ENCODE peak calls at places on chromosomes 2 and 18, in four cellular contexts. One of them, this sample, is unnamed.

GRCh38 chr18:11393486-11393885 is 215.9 kb upstream of the SLC35G4 start:
- DNase-seq in WTC11: no peak
- DNase-seq in K562: no peak
- DNase-seq in HepG2: no peak
- DNase-seq in this sample: no peak

GRCh38 chr2:8089596-8089995 is 592.3 kb upstream of the ID2 start:
- DNase-seq in WTC11: no peak
- DNase-seq in K562: no peak
- DNase-seq in HepG2: no peak
- DNase-seq in this sample: no peak

GRCh38 chr18:27991391-27991790 is 185.5 kb downstream of the CDH2 start:
- DNase-seq in WTC11: no peak
- DNase-seq in K562: no peak
- DNase-seq in HepG2: peak; percentile 43
- DNase-seq in this sample: no peak

GRCh38 chr2:236826727-236827126 is 257.1 kb downstream of the ACKR3 start:
- DNase-seq in WTC11: no peak
- DNase-seq in K562: no peak
- DNase-seq in HepG2: no peak
- DNase-seq in this sample: no peak

GRCh38 chr18:48777737-48778111 is 173.0 kb downstream of the SMAD7 start:
- DNase-seq in WTC11: no peak
- DNase-seq in K562: no peak
- DNase-seq in HepG2: peak; percentile 30
- DNase-seq in this sample: no peak

GRCh38 chr2:237432484-237433092 is 18.6 kb upstream of the COL6A3 start:
- DNase-seq in WTC11: no peak
- DNase-seq in K562: no peak
- DNase-seq in HepG2: no peak
- DNase-seq in this sample: no peak

GRCh38 chr2:161709428-161709827 is 85.2 kb downstream of the SLC4A10 start:
- DNase-seq in WTC11: no peak
- DNase-seq in K562: no peak
- DNase-seq in HepG2: no peak
- DNase-seq in this sample: no peak

GRCh38 chr2:240728361-240728760 is 36.7 kb downstream of the AQP12A start:
- DNase-seq in WTC11: no peak
- DNase-seq in K562: no peak
- DNase-seq in HepG2: no peak
- DNase-seq in this sample: no peak

GRCh38 chr18:11905613-11906012 is 2.5 kb downstream of the MPPE1 start:
- DNase-seq in WTC11: no peak
- DNase-seq in K562: no peak
- DNase-seq in HepG2: no peak
- DNase-seq in this sample: no peak

GRCh38 chr2:41610501-41611242 is 437.1 kb upstream of the PKDCC start:
- DNase-seq in WTC11: no peak
- DNase-seq in K562: no peak
- DNase-seq in HepG2: no peak
- DNase-seq in this sample: no peak
- TF ChIP-seq CREM in WTC11: no peak
- TF ChIP-seq CREM in K562: no peak
- TF ChIP-seq CREM in HepG2: no peak
- TF ChIP-seq CREM in this sample: no peak

DNA sequence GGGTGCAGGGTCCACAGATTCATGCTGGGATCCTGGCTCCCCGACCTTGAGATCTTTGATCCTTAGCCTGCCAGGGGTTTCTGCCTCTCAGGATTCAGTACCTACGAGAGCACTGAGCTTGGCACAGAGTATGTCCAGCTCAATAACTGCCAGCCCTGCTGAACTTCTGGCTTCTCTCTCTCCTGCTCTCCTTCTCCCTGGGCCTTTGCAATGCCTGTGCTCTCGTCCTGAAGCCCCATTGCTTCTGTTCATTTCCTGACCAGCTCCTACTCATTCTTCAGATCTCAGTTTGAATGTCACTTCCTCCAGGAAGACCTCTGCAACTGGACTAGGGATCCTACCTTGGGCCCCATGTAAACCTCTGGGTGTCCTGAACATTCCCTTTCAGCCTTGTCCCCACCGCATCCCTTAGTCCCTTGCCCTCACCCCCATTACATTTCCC is 113.8 kb upstream of the HAAO start:
- DNase-seq in WTC11: no peak
- DNase-seq in K562: no peak
- DNase-seq in HepG2: no peak
- DNase-seq in this sample: no peak
- TF ChIP-seq CREM in WTC11: no peak
- TF ChIP-seq CREM in K562: no peak
- TF ChIP-seq CREM in HepG2: no peak
- TF ChIP-seq CREM in this sample: no peak

GRCh38 chr2:202405798-202406197 is 29.7 kb downstream of the BMPR2 start:
- DNase-seq in WTC11: no peak
- DNase-seq in K562: no peak
- DNase-seq in HepG2: no peak
- DNase-seq in this sample: no peak
- TF ChIP-seq CREM in WTC11: no peak
- TF ChIP-seq CREM in K562: no peak
- TF ChIP-seq CREM in HepG2: no peak
- TF ChIP-seq CREM in this sample: no peak

DNA sequence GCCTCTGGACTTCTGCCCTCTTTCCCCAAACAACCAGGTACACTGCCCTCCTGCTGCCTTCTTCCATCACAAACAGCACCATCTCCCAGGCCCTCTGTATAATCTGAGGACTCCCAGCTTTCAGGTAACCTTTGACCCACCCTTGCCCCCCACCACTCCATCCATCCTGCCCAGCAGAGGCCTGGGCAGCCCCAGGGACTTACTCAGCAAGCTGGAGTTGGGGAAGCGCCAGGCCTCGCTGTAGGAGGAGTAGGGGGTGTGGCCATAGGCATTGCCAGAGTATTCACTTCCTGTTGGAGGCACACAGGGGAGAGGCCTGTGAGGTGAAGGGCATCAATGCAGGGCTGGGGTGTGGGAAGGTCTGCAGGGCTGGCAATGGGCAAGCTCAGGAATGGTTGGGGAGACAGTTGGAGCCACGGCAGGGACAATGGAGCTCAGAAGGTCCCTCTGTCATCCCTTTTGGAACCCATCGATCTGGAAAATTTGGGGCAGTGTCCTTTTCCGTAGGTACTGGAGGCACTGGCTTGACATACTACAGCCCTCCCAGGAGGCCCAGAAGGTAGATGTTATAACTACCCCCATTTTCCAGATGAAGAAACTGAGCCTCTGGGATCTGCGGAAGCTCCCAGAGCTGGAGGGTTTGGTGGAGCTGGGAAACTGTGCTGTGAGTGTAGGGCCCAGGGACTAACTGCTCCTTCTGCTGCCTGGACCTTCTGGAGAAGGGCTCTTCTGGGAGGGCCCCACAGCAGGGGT is 46.3 kb downstream of the PSD4 start:
- DNase-seq in WTC11: no peak
- DNase-seq in K562: peak; percentile 36
- DNase-seq in HepG2: peak; percentile 85
- DNase-seq in this sample: no peak
- TF ChIP-seq CREM in WTC11: no peak
- TF ChIP-seq CREM in K562: no peak
- TF ChIP-seq CREM in HepG2: no peak
- TF ChIP-seq CREM in this sample: no peak

DNA sequence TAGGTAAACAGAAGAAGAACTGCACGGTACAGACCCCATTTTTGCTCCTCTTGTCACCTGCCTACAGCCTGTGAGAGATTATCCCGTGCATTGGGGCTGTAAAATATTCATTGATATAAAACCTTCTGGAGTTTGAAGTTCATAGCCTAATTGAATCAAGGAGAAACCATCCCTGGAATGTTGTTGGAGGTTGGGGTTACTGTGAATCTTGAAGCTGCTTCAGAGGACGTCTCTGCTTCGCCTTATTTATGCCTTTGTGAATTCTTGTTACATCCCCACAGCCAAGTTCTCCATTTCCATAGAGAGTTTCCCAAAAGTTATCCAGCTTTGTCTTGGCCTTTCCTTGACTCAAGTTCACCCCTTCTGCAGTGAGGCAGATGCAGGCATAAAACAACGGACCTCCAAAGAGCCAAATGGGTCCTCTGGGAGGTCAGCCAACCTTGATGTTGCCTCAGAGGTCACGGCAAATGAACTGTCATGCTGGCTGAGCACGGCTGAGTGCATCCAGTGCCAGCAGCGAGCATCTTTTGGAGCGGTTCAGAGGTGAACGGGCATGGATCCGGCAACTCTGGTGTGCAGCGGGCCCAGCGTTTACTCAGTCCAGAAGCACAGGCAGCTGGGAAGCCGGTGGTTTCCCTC is 317.6 kb downstream of the PRKCE start:
- DNase-seq in WTC11: no peak
- DNase-seq in K562: no peak
- DNase-seq in HepG2: no peak
- DNase-seq in this sample: no peak
- TF ChIP-seq CREM in WTC11: no peak
- TF ChIP-seq CREM in K562: no peak
- TF ChIP-seq CREM in HepG2: no peak
- TF ChIP-seq CREM in this sample: no peak

GRCh38 chr18:23977103-23977502 is 37.5 kb upstream of the TTC39C start:
- DNase-seq in WTC11: no peak
- DNase-seq in K562: no peak
- DNase-seq in HepG2: no peak
- DNase-seq in this sample: no peak

GRCh38 chr18:23986610-23987359 is 27.8 kb upstream of the TTC39C start:
- DNase-seq in WTC11: no peak
- DNase-seq in K562: no peak
- DNase-seq in HepG2: no peak
- DNase-seq in this sample: no peak

GRCh38 chr18:23981369-23981768 is 33.2 kb upstream of the TTC39C start:
- DNase-seq in WTC11: no peak
- DNase-seq in K562: no peak
- DNase-seq in HepG2: no peak
- DNase-seq in this sample: peak; percentile 59

GRCh38 chr18:23977709-23978483 is 36.7 kb upstream of the TTC39C start:
- DNase-seq in WTC11: no peak
- DNase-seq in K562: no peak
- DNase-seq in HepG2: no peak
- DNase-seq in this sample: no peak

DNA sequence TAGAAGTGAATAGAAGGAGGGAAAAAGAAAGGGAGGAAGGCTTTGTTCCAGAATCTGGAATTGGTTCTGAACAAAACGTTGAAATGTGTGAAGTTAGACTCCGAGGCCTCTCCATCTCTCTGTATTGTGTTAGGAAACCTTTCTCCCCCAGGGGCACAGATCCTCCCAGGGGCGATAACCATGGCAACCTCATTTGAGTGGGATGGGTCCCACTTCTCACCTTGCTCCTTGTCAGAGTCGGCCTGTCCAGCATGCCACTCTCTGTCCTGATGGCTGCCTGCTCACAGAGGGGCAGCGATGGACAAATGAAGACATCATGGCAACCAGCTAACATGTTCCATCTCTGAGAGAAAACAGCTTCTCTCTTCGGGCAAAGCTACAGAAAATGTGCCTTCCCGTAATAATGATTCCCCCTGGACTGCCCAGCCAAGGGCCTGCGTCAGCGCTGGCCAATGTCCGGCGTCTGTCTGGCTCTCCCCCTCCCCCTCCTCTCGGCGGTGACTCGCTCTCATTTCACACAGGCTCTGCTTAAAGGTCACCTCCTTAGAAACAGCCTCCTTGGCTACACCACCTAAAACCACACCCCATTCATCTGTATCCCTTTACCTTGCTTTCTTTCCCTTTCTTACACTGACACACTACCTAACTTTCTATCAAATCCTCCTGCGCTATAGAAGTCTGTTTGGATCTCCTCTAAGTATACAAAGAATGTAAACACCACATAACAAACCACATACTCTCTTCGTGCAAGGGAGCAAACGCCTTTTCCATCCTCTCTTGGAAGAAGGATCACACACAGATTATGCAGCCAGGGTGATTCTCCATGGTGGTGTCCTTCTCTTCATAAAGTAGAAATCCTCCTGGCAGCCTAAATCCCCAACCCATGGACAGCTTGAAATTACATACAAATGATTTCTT is 32.1 kb upstream of the TTC39C start:
- DNase-seq in WTC11: no peak
- DNase-seq in K562: no peak
- DNase-seq in HepG2: no peak
- DNase-seq in this sample: no peak
- TF ChIP-seq CREM in WTC11: no peak
- TF ChIP-seq CREM in K562: no peak
- TF ChIP-seq CREM in HepG2: no peak
- TF ChIP-seq CREM in this sample: no peak